ENCODE peak calls at places on chromosomes 6 and 20, in five cellular contexts. W, P, J, M and V are unnamed samples.

GRCh38 chr20:51950926-51951325 is 148.6 kb upstream of the SALL4 start:
- DNase-seq in W (no peak), P (no peak), J (no peak), M (no peak), V (no peak)

GRCh38 chr20:43695571-43695970 is 28.7 kb downstream of the MYBL2 start:
- DNase-seq in W (no peak), P (no peak), J (no peak), M (no peak), V (no peak)

GRCh38 chr20:22791877-22792525 is 207.6 kb upstream of the FOXA2 start:
- DNase-seq in W (no peak), P (no peak), J (no peak), M (no peak), V (no peak)

GRCh38 chr6:133447924-133448323 is 206.8 kb downstream of the EYA4 start:
- DNase-seq in W (peak), P (no peak), J (no peak), M (no peak), V (no peak)

GRCh38 chr20:24235740-24236139 is 233.7 kb upstream of the SYNDIG1 start:
- DNase-seq in W (no peak), P (no peak), J (no peak), M (no peak), V (no peak)

GRCh38 chr6:5085638-5086293 is 625 bp downstream of the PPP1R3G start:
- DNase-seq in W (peak), P (no peak), J (no peak), M (no peak), V (no peak)

GRCh38 chr6:30882764-30883475 is 1.4 kb upstream of the DDR1 start:
- DNase-seq in W (no peak), P (peak), J (no peak), M (peak), V (no peak)

GRCh38 chr20:56630086-56630493 is 984 bp downstream of the TFAP2C start:
- DNase-seq in W (no peak), P (peak), J (peak), M (peak), V (peak)

GRCh38 chr6:138682722-138683521 is 90.6 kb upstream of the CCDC28A start:
- DNase-seq in W (peak), P (no peak), J (no peak), M (peak), V (peak)

DNA sequence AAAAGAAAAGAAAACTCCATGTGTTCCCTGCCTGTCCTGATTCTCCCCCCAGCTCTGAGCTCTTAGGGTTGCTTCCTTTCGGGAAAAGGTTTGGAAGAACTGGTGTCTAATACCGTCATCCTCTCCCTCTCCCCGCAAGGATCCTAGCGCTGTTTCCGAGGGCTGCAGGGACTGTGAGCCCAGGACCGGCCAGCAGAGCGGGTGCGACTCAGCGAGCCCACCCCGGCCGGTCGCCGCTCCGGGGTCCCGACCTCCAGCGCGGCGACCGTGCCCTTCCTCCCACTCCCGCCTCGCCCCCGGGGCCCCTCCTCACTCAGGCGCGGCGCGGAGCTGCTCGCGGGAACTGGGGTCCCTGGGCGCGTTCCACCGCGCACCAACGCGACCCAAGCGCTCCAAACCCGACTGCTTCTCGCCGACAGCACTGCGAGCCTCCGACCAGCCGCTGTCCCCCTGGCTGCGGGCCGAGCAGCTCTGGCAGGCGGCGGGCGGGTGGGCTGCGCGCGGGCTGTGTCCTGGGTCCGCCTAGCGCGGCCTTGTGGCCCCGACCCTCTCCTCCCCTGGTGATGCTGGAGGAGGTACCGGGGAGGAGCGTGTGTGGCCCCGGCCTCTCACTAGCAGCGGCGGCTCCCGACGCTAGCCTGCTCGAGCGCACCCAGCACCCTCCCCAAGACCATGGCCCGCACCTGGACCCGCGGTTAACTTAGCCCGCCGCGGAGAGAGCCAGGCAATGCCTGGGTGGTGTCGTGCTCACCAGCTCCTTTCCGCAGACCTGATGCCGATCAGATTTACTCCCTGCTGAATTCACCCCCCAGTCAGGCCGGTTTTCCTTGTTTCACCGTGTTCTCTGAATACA is at the start of gene PLA2G7:
- DNase-seq in W (no peak), P (peak), J (peak), M (peak), V (no peak)
- TF ChIP-seq POLR2A in W (no peak), P (no peak), J (no peak), M (no peak), V (no peak)

DNA sequence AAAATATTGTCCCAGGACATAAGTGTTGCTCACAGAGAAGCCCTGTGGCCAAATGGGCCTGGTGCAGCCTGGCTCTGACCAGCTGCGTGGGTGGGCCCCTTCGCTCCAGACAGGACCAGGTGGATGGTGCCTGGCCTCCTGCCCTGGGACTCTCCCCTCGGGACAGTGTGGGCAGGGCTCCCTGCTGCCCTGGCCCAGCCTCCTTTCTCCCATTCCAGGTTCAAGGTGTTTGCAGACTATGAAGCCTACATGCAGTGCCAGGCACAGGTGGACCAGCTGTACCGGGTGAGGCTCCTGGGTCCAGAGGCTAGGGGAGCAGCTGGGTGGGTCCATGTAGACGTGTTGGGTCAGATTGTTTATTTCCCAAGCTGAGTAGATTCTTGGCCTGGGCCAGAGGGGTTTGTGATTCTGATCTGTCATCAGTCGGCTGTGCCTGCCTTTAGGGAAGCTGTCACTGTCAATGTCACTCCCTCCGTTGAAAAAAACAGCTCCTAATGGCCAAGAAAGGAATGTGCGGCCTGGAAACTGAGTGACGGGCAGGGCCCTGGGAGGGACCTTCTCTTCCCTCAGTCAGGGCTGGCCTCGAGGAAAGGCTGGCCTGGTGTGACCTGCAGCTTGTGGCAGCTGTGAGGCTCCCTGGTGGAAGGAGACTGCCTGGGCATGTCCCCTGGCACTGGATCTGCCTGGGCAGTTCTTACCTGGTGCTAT is 47.7 kb downstream of the PYGB start:
- DNase-seq in W (no peak), P (no peak), J (no peak), M (peak), V (no peak)
- TF ChIP-seq POLR2A in W (no peak), P (no peak), J (no peak), M (no peak), V (no peak)

DNA sequence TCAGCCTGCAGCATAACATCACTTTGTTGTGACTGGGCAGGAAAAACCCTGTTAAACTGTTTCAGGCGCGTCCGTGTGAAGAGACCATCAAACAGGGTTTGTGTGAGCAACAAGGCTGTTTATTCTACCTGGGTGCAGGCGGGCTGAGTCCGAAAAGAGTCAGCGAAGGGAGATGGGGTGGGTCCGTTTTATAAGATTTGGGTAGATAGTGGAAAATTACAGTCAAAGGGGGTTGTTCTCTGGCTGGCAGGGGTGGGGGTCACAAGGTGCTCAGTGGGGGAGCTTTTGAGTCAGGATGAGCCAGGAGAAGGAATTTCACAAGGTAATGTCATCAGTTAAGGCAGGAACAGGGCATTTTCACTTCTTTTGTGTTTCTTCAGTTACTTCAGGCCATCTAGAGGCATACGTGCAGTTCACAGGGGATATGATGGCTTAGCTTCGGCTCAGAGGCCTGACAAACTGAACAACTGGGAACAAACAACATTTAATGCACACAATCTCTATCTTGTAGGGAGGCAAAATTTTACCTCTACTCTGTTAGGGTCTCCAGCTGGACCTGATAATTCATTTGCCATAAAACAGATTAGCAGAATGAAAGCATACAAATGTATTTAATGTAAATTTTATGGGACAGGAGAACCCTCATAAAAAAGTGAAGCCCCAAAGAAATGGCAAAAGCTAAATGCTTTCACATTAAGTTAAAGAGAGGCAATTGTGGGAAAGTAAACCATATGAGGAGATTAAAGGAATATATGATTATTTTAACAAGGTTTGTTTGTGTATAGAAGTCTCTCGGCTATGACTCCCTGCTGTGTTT is 58.3 kb upstream of the HFE start:
- DNase-seq in W (peak), P (no peak), J (no peak), M (no peak), V (no peak)
- TF ChIP-seq POLR2A in W (no peak), P (peak), J (no peak), M (no peak), V (no peak)

GRCh38 chr6:40011844-40012243 is 77.6 kb upstream of the MOCS1 start:
- DNase-seq in W (no peak), P (no peak), J (no peak), M (no peak), V (no peak)
- TF ChIP-seq POLR2A in W (no peak), P (no peak), J (no peak), M (no peak), V (no peak)